ENCODE peak calls at places on chromosomes 3 and 15, in five cellular contexts. J, R, B, K and O are unnamed samples.

GRCh38 chr15:82137261-82137660 is 91.4 kb upstream of the MEX3B start:
- DNase-seq in J (no peak), K (no peak), B (no peak), R (no peak), O (no peak)

GRCh38 chr3:11037241-11037873 is 44.8 kb downstream of the SLC6A1 start:
- DNase-seq in R (no peak), K (no peak), B (no peak), J (no peak), O (no peak)

GRCh38 chr3:154602241-154602640 is 172.3 kb upstream of the GPR149 start:
- DNase-seq in R (no peak), K (no peak), B (no peak), J (no peak), O (no peak)

GRCh38 chr15:73892446-73893226 is 19.3 kb downstream of the TBC1D21 start:
- DNase-seq in J (no peak), K (no peak), R (no peak), B (no peak), O (no peak)

GRCh38 chr3:196414469-196414868 is 17.8 kb downstream of the UBXN7 start:
- DNase-seq in K (no peak), R (no peak), J (no peak), B (no peak), O (no peak)

GRCh38 chr3:119290613-119291012 is 3.6 kb upstream of the ARHGAP31 start:
- DNase-seq in R (no peak), J (no peak), K (no peak), B (no peak), O (no peak)

GRCh38 chr15:95086543-95087252 is 855.3 kb downstream of the MCTP2 start:
- DNase-seq in K (no peak), J (no peak), B (peak), R (no peak), O (no peak)

GRCh38 chr15:73488698-73489097 is 45.7 kb downstream of the REC114 start:
- DNase-seq in B (no peak), R (no peak), J (no peak), K (no peak), O (no peak)

GRCh38 chr3:64900916-64901903 is 213.4 kb upstream of the ADAMTS9 start:
- DNase-seq in R (no peak), K (no peak), B (no peak), J (no peak), O (no peak)

GRCh38 chr15:85579011-85579701 is 198.8 kb downstream of the AKAP13 start:
- DNase-seq in R (peak), K (peak), B (no peak), J (no peak), O (no peak)